ENCODE peak calls at places on chromosome 13, in six cellular contexts. O, W, H, Z, A and C are unnamed samples.

GRCh38 chr13:42875448-42876269 is 94.3 kb downstream of the FAM216B start:
- DNase-seq in O (peak; percentile 54), W (peak; percentile 70), H (peak; percentile 30), Z (no peak), A (no peak), C (peak; percentile 79)

GRCh38 chr13:25657062-25657588 is 285.4 kb downstream of the ATP8A2 start:
- DNase-seq in O (no peak), W (no peak), H (no peak), Z (no peak), A (no peak), C (no peak)

GRCh38 chr13:97211357-97211756 is 10.8 kb upstream of the MBNL2 start:
- DNase-seq in O (peak; percentile 48), W (no peak), H (no peak), Z (peak; percentile 63), A (no peak), C (no peak)

GRCh38 chr13:51887441-51887840 is 25.7 kb downstream of the CCDC70 start:
- DNase-seq in O (no peak), W (no peak), H (no peak), Z (no peak), A (no peak), C (no peak)

GRCh38 chr13:100235311-100235901 is 146.5 kb downstream of the PCCA start:
- DNase-seq in O (peak; percentile 63), W (no peak), H (peak; percentile 20), Z (no peak), A (no peak), C (peak; percentile 52)

GRCh38 chr13:51435002-51435578 is 17.7 kb downstream of the INTS6 start:
- DNase-seq in O (peak; percentile 49), W (no peak), H (no peak), Z (no peak), A (no peak), C (peak; percentile 51)

GRCh38 chr13:28451482-28452217 is 43.3 kb downstream of the FLT1 start:
- DNase-seq in O (no peak), W (peak; percentile 59), H (no peak), Z (peak; percentile 46), A (no peak), C (no peak)

GRCh38 chr13:30142502-30143211 is 164.7 kb downstream of the KATNAL1 start:
- DNase-seq in O (peak; percentile 99), W (peak; percentile 45), H (no peak), Z (peak; percentile 97), A (no peak), C (peak; percentile 99)

GRCh38 chr13:51681037-51681678 is 96.9 kb downstream of the WDFY2 start:
- DNase-seq in O (peak; percentile 88), W (no peak), H (no peak), Z (no peak), A (no peak), C (peak; percentile 72)

GRCh38 chr13:25291691-25292090 is 4.4 kb upstream of the MTMR6 start:
- DNase-seq in O (no peak), W (no peak), H (no peak), Z (no peak), A (no peak), C (no peak)

GRCh38 chr13:109729031-109729870 is 57.1 kb downstream of the IRS2 start:
- DNase-seq in O (no peak), W (no peak), H (peak; percentile 53), Z (no peak), A (no peak), C (no peak)

GRCh38 chr13:103283451-103283820 is 217.2 kb upstream of the SLC10A2 start:
- DNase-seq in O (no peak), W (no peak), H (no peak), Z (no peak), A (no peak), C (no peak)

GRCh38 chr13:25406377-25406776 is 34.6 kb downstream of the ATP8A2 start:
- DNase-seq in O (no peak), W (peak; percentile 39), H (no peak), Z (no peak), A (no peak), C (no peak)

GRCh38 chr13:40518481-40518882 is 148.0 kb downstream of the FOXO1 start:
- DNase-seq in O (no peak), W (no peak), H (no peak), Z (no peak), A (peak; percentile 28), C (no peak)

GRCh38 chr13:28447989-28448388 is 46.9 kb downstream of the FLT1 start:
- DNase-seq in O (no peak), W (no peak), H (no peak), Z (no peak), A (no peak), C (no peak)

GRCh38 chr13:40596484-40596883 is 70.0 kb downstream of the FOXO1 start:
- DNase-seq in O (no peak), W (no peak), H (no peak), Z (no peak), A (no peak), C (no peak)

GRCh38 chr13:100069278-100069677 is 19.6 kb upstream of the PCCA start:
- DNase-seq in O (peak; percentile 18), W (no peak), H (no peak), Z (no peak), A (no peak), C (no peak)

GRCh38 chr13:29676941-29677452 is 81.5 kb upstream of the SLC7A1 start:
- DNase-seq in O (peak; percentile 2), W (no peak), H (no peak), Z (no peak), A (no peak), C (no peak)

GRCh38 chr13:109287553-109287952 is 498.8 kb downstream of the IRS2 start:
- DNase-seq in O (no peak), W (no peak), H (no peak), Z (no peak), A (no peak), C (no peak)

GRCh38 chr13:97222934-97223710 is 989 bp downstream of the MBNL2 start:
- DNase-seq in O (no peak), W (no peak), H (peak; percentile 31), Z (no peak), A (no peak), C (no peak)

GRCh38 chr13:95281258-95281602 is 20.0 kb downstream of the ABCC4 start:
- DNase-seq in O (no peak), W (no peak), H (no peak), Z (no peak), A (no peak), C (peak; percentile 50)

GRCh38 chr13:26721251-26721939 is 39.2 kb downstream of the GPR12 start:
- DNase-seq in O (no peak), W (no peak), H (no peak), Z (no peak), A (no peak), C (no peak)

GRCh38 chr13:94706101-94706853 is 6.1 kb downstream of the SOX21 start:
- DNase-seq in O (no peak), W (no peak), H (no peak), Z (no peak), A (no peak), C (no peak)

GRCh38 chr13:104297075-104297474 is 1230.9 kb upstream of the SLC10A2 start:
- DNase-seq in O (no peak), W (no peak), H (no peak), Z (no peak), A (no peak), C (no peak)
- H4K91ac ChIP-seq in O (no peak overlapping the region), W (no peak overlapping the region), H (no peak overlapping the region), Z (no peak overlapping the region), A (no peak overlapping the region), C (no peak overlapping the region)

GRCh38 chr13:101332583-101332982 is 83.7 kb downstream of the NALCN start:
- DNase-seq in O (no peak), W (no peak), H (no peak), Z (no peak), A (no peak), C (no peak)
- H4K91ac ChIP-seq in O (no peak overlapping the region), W (no peak overlapping the region), H (no peak overlapping the region), Z (no peak overlapping the region), A (no peak overlapping the region), C (no peak overlapping the region)

DNA sequence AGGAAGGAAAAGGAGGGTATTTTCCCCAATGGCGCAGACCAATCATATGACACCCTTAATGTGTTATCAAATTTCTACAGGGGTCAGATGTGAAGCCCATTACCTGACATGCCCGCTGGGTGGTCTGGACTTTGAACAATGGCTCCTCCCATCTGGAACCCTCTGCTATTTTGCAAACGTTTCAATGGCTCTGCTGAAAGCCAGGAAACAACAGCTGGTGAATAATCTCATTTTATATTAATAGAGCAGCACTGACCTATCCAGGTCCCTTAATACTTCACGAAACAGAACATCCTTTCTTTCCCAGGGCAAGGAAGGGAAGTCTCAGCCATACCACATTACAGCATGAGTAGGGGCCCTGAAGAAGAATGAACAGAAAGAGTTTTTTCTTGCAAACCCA is 20.3 kb upstream of the KPNA3 start:
- DNase-seq in O (no peak), W (no peak), H (no peak), Z (no peak), A (no peak), C (no peak)
- H4K91ac ChIP-seq in O (no peak overlapping the region), W (no peak overlapping the region), H (no peak overlapping the region), Z (no peak overlapping the region), A (no peak overlapping the region), C (no peak overlapping the region)

GRCh38 chr13:41610426-41610825 is 153.1 kb downstream of the RGCC start:
- DNase-seq in O (peak; percentile 97), W (no peak), H (no peak), Z (peak; percentile 94), A (no peak), C (no peak)
- H4K91ac ChIP-seq in O (peak overlapping the region; percentile 95), W (no peak overlapping the region), H (no peak overlapping the region), Z (no peak overlapping the region), A (no peak overlapping the region), C (no peak overlapping the region)

GRCh38 chr13:112784811-112785418 is 95.1 kb downstream of the ATP11A start:
- DNase-seq in O (no peak), W (no peak), H (no peak), Z (no peak), A (peak; percentile 41), C (no peak)
- H4K91ac ChIP-seq in O (no peak overlapping the region), W (no peak overlapping the region), H (no peak overlapping the region), Z (no peak overlapping the region), A (no peak overlapping the region), C (no peak overlapping the region)

GRCh38 chr13:112447306-112447705 is 71.2 kb downstream of the SPACA7 start:
- DNase-seq in O (no peak), W (no peak), H (no peak), Z (no peak), A (no peak), C (no peak)
- H4K91ac ChIP-seq in O (no peak overlapping the region), W (no peak overlapping the region), H (no peak overlapping the region), Z (no peak overlapping the region), A (no peak overlapping the region), C (no peak overlapping the region)